ENCODE peak calls at places on chromosomes 7 and 10, in six cellular contexts. Y, H, L, V, F and X are unnamed samples.

GRCh38 chr7:26090927-26091519 is 61.0 kb upstream of the NFE2L3 start:
- DNase-seq in H (peak; percentile 73), Y (peak; percentile 55), L (peak; percentile 68), V (peak; percentile 87), F (peak; percentile 59), X (peak; percentile 76)

GRCh38 chr7:123769371-123769770 is 20.6 kb upstream of the WASL start:
- DNase-seq in H (peak; percentile 69), Y (no peak), V (no peak), F (peak; percentile 62), L (no peak), X (no peak)

GRCh38 chr10:117501460-117502035 is 41.0 kb upstream of the EMX2 start:
- DNase-seq in V (no peak), F (no peak), H (no peak), Y (no peak), L (no peak), X (no peak)

GRCh38 chr7:74627699-74628411 is 29.7 kb upstream of the GTF2I start:
- DNase-seq in Y (no peak), V (peak; percentile 75), H (peak; percentile 69), F (no peak), L (peak; percentile 72), X (no peak)

GRCh38 chr10:78319841-78320240 is 286.2 kb downstream of the RPS24 start:
- DNase-seq in F (no peak), V (no peak), H (no peak), L (no peak), Y (no peak), X (no peak)

GRCh38 chr10:123309740-123310139 is 155.5 kb downstream of the BUB3 start:
- DNase-seq in F (no peak), Y (no peak), L (no peak), H (peak; percentile 67), V (no peak), X (no peak)

GRCh38 chr10:47367646-47368045 is 16.4 kb downstream of the ZNF488 start:
- DNase-seq in L (no peak), F (no peak), V (no peak), Y (no peak), H (no peak), X (no peak)

GRCh38 chr7:50304911-50305621 is 550 bp downstream of the IKZF1 start:
- DNase-seq in F (no peak), V (peak; percentile 36), Y (peak; percentile 84), L (no peak), H (no peak), X (peak; percentile 84)

GRCh38 chr10:113121153-113121552 is 171.1 kb downstream of the TCF7L2 start:
- DNase-seq in F (no peak), H (no peak), L (no peak), V (peak; percentile 51), Y (no peak), X (no peak)

GRCh38 chr7:144174613-144175012 is 8.7 kb upstream of the CTAGE4 start:
- DNase-seq in H (no peak), Y (no peak), F (no peak), V (no peak), L (no peak), X (no peak)

GRCh38 chr10:100041620-100042019 is 31.9 kb upstream of the DNMBP start:
- DNase-seq in V (no peak), H (no peak), Y (no peak), F (no peak), L (no peak), X (no peak)

GRCh38 chr7:50774299-50774698 is 8.4 kb downstream of the GRB10 start:
- DNase-seq in F (no peak), H (no peak), L (no peak), Y (no peak), V (no peak), X (no peak)

GRCh38 chr7:36188266-36188665 is 35.2 kb downstream of the EEPD1 start:
- DNase-seq in V (no peak), L (no peak), H (no peak), F (no peak), Y (no peak), X (no peak)
- H3K4me2 ChIP-seq in V (no peak overlapping the region), L (no peak overlapping the region), H (no peak overlapping the region), F (no peak overlapping the region), Y (no peak overlapping the region), X (peak overlapping the region; percentile 92)

GRCh38 chr10:75396861-75397570 is 4.5 kb downstream of the ZNF503 start:
- DNase-seq in F (no peak), Y (no peak), L (peak; percentile 48), H (peak; percentile 58), V (peak; percentile 63), X (no peak)

GRCh38 chr10:75395955-75396860 is 5.4 kb downstream of the ZNF503 start:
- DNase-seq in F (no peak), L (peak; percentile 49), V (peak; percentile 51), H (peak; percentile 57), Y (no peak), X (no peak)

GRCh38 chr10:75397571-75397921 is 4.0 kb downstream of the ZNF503 start:
- DNase-seq in H (peak; percentile 60), V (peak; percentile 43), L (no peak), Y (no peak), F (no peak), X (no peak)

GRCh38 chr10:75392744-75393143 is 8.8 kb downstream of the ZNF503 start:
- DNase-seq in L (no peak), Y (no peak), H (no peak), F (no peak), V (no peak), X (no peak)

GRCh38 chr10:75395171-75395954 is 6.2 kb downstream of the ZNF503 start:
- DNase-seq in Y (no peak), V (peak; percentile 76), H (peak; percentile 70), L (peak; percentile 89), F (no peak), X (no peak)
- TF ChIP-seq EZH2phosphoT487 in Y (no peak), V (peak; percentile 5), H (no peak), L (no peak), F (no peak), X (no peak)

GRCh38 chr10:11602357-11602756 is 9.1 kb downstream of the USP6NL start:
- DNase-seq in F (no peak), V (no peak), H (no peak), L (no peak), Y (no peak), X (no peak)

GRCh38 chr10:11601670-11602069 is 9.8 kb downstream of the USP6NL start:
- DNase-seq in F (no peak), Y (no peak), V (no peak), L (no peak), H (no peak), X (no peak)

GRCh38 chr10:11602919-11603523 is 8.4 kb downstream of the USP6NL start:
- DNase-seq in L (peak; percentile 35), V (peak; percentile 39), H (no peak), F (peak; percentile 18), Y (no peak), X (no peak)

GRCh38 chr10:11598749-11599396 is 12.6 kb downstream of the USP6NL start:
- DNase-seq in V (no peak), Y (no peak), F (no peak), L (no peak), H (no peak), X (no peak)

DNA sequence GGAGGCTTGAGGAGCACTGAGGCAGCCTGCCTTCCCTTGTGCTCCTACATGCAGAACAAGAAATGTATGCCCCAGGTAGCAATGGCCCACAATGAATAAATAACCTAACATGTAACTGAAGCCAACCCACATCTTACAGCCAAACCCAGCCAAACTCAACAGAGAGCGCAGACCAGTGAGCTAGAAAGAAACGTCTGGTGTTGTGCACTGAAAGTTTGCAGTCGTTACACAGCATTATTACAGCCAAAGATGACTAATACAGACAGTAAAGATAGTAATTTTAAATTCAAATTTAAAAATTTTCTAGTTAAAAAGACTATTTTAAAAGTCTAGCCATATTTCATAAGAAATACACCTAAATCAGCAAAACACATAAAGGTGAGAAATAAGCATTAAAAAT is 11.2 kb downstream of the USP6NL start:
- DNase-seq in Y (no peak), V (no peak), F (no peak), H (no peak), L (no peak), X (no peak)
- H3K4me2 ChIP-seq in Y (no peak overlapping the region), V (no peak overlapping the region), F (no peak overlapping the region), H (no peak overlapping the region), L (no peak overlapping the region), X (no peak overlapping the region)

GRCh38 chr7:42272793-42273665 is 36.0 kb upstream of the GLI3 start:
- DNase-seq in H (peak; percentile 85), L (peak; percentile 28), F (no peak), Y (no peak), V (peak; percentile 50), X (peak; percentile 22)
- TF ChIP-seq EZH2phosphoT487 in H (no peak), L (no peak), F (no peak), Y (no peak), V (no peak), X (no peak)

DNA sequence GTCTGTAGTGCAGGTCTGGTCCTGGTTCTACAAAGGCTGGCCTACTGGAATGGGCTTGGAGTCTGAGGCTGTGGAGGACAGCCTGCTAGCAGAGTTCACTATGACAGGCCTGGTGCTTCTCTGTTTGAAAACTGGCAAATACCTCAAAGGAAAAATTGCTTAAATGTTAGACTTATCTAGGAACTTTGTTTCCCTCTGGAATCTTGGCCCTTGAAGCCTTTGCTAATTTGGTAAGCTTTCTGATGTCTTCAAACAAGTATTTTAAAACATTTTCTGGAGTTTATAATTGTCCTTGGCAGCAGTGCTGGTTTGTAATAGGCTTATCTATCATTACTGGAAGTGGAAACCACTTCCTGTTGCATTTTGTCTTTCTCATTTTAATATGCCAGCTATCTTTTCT is 139.7 kb downstream of the TMEM26 start:
- DNase-seq in V (no peak), F (no peak), Y (no peak), L (no peak), H (peak; percentile 12), X (no peak)
- H3K4me2 ChIP-seq in V (no peak overlapping the region), F (no peak overlapping the region), Y (peak overlapping the region; percentile 4), L (no peak overlapping the region), H (no peak overlapping the region), X (no peak overlapping the region)

DNA sequence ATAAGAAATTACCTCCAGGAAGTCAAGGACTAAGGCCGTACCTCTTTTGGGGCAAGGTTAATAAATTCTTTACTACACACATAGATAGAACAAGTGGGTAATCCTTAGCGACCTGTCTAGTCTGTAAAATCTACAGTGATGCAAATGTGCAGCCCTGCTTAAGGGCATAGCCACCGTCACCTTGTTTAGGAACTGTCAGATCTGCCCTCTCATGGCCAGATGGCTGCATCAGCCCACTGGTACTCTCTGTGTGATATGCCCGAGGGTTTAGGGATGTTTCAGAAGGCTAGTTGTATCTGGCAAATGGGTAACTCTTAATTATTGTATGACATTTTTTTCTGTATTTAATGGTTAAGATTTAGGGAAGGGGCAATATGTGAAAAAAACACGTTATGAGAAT is 74.3 kb downstream of the NRG3 start:
- DNase-seq in F (no peak), H (no peak), Y (no peak), V (no peak), L (no peak), X (no peak)
- TF ChIP-seq EZH2phosphoT487 in F (no peak), H (no peak), Y (no peak), V (no peak), L (no peak), X (no peak)

GRCh38 chr7:84536256-84536870 is 341.8 kb upstream of the SEMA3A start:
- DNase-seq in H (peak; percentile 40), V (no peak), Y (no peak), F (no peak), L (no peak), X (no peak)
- H3K4me2 ChIP-seq in H (no peak overlapping the region), V (no peak overlapping the region), Y (no peak overlapping the region), F (no peak overlapping the region), L (peak overlapping the region; percentile 52), X (no peak overlapping the region)